ENCODE peak calls at places on chromosomes 6 and 20, in seven cellular contexts. C is body of pancreas, U is heart right ventricle, R is neural progenitor cell, B is pancreas, I is tibial nerve, H is HCT116. G is an unnamed sample.

GRCh38 chr6:16850332-16851022 is 89.2 kb upstream of the ATXN1 start:
- DNase-seq in C (no peak), U (no peak), R (no peak), B (no peak), I (no peak), H (no peak), G (no peak)

GRCh38 chr6:28568515-28569108 is 42.9 kb downstream of the GPX5 start:
- DNase-seq in C (no peak), U (no peak), R (no peak), B (no peak), I (no peak), H (no peak), G (no peak)

GRCh38 chr20:60057866-60058807 is 99.9 kb downstream of the CDH26 start:
- DNase-seq in C (no peak), U (peak; percentile 57), R (peak; percentile 62), B (no peak), I (no peak), H (no peak), G (no peak)

GRCh38 chr20:46398963-46399362 is 7.5 kb downstream of the ELMO2 start:
- DNase-seq in C (no peak), U (no peak), R (no peak), B (no peak), I (no peak), H (no peak), G (no peak)

GRCh38 chr6:168914070-168914469 is 339.6 kb downstream of the THBS2 start:
- DNase-seq in C (no peak), U (no peak), R (no peak), B (no peak), I (no peak), H (no peak), G (no peak)

GRCh38 chr6:15131234-15132195 is 114.4 kb upstream of the JARID2 start:
- DNase-seq in C (no peak), U (no peak), R (no peak), B (no peak), I (no peak), H (no peak), G (no peak)

GRCh38 chr6:30685977-30686907 is at the start of gene PPP1R18:
- DNase-seq in C (peak; percentile 68), U (peak; percentile 87), R (peak; percentile 75), B (peak; percentile 65), I (peak; percentile 72), H (no peak), G (peak; percentile 79)

GRCh38 chr20:50304883-50305635 is 114.4 kb downstream of the CEBPB start:
- DNase-seq in C (peak; percentile 73), U (peak; percentile 87), R (no peak), B (peak; percentile 54), I (peak; percentile 81), H (no peak), G (peak; percentile 97)

GRCh38 chr6:88268508-88268907 is 102.4 kb upstream of the CNR1 start:
- DNase-seq in C (no peak), U (no peak), R (peak; percentile 13), B (no peak), I (no peak), H (no peak), G (no peak)

GRCh38 chr6:4804095-4804494 is 27.9 kb downstream of the CDYL start:
- DNase-seq in C (no peak), U (no peak), R (no peak), B (no peak), I (no peak), H (no peak), G (no peak)

GRCh38 chr6:35759401-35759800 is 17.0 kb upstream of the CLPSL2 start:
- DNase-seq in C (no peak), U (no peak), R (no peak), B (no peak), I (no peak), H (no peak), G (no peak)

GRCh38 chr6:165588515-165588914 is 74.5 kb downstream of the PDE10A start:
- DNase-seq in C (no peak), U (no peak), R (no peak), B (no peak), I (no peak), H (no peak), G (no peak)

GRCh38 chr20:34791289-34792020 is 34.0 kb downstream of the NCOA6 start:
- DNase-seq in C (no peak), U (no peak), R (peak; percentile 28), B (no peak), I (no peak), H (no peak), G (peak; percentile 81)

GRCh38 chr6:37477656-37478435 is 21.8 kb downstream of the CCDC167 start:
- DNase-seq in C (no peak), U (no peak), R (no peak), B (no peak), I (no peak), H (no peak), G (no peak)

DNA sequence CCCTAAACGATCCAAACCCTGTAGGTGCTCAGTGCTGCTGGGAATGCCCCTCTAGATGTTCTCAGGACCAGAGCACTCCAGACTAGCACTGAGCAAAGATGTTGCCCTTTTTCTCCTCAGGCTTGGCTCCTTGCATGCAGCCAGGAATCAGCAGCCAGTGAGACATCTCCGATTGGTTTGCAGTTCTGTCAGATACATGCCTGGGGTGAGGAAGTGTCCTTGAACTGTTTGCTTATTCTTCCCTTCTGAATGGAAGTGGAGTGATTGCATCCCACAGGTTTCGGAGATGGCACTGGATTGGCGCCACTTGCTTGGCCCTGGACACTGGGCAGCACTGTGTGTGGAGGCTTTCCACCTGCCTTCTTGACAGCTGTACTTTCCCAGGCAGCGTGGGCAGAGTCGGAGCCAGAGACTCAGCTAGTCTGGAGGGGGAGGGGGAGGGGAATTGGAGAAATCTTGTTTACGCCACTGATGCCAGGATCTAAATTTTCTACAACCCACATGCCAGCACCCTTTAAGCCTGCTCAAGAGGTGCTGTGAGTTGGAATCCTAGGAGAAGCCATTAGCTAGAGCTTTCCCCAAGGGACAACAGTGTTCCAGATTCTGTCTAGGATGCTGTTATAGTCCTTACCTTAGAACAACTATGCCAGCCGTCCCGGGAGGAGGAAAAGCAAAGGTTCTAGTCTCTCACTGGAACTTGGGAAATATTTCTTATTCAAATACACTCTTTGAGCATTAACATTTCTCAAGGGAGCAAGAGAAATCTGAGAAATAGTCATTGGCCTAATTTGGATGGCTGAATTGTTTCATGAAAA is 49.2 kb upstream of the SASH1 start:
- DNase-seq in C (peak; percentile 71), U (peak; percentile 43), R (no peak), B (peak; percentile 50), I (no peak), H (no peak), G (no peak)
- H3K27me3 ChIP-seq in C (no peaks in the 10 kb centered on the region), U (no peaks in the 10 kb centered on the region), R (no peaks in the 10 kb centered on the region), B (no peaks in the 10 kb centered on the region), I (no peaks in the 10 kb centered on the region), H (no peaks in the 10 kb centered on the region), G (no peaks in the 10 kb centered on the region)

GRCh38 chr6:73798592-73798991 is 102.6 kb downstream of the CD109 start:
- DNase-seq in C (no peak), U (no peak), R (no peak), B (no peak), I (peak; percentile 19), H (peak; percentile 6), G (peak; percentile 80)

GRCh38 chr6:73802366-73802765 is 106.4 kb downstream of the CD109 start:
- DNase-seq in C (no peak), U (no peak), R (no peak), B (no peak), I (no peak), H (no peak), G (no peak)

GRCh38 chr6:73803562-73804221 is 107.7 kb downstream of the CD109 start:
- DNase-seq in C (no peak), U (peak; percentile 14), R (peak; percentile 79), B (peak; percentile 11), I (no peak), H (peak; percentile 32), G (peak; percentile 70)

GRCh38 chr6:73801652-73802268 is 105.8 kb downstream of the CD109 start:
- DNase-seq in C (no peak), U (no peak), R (no peak), B (no peak), I (no peak), H (no peak), G (no peak)

DNA sequence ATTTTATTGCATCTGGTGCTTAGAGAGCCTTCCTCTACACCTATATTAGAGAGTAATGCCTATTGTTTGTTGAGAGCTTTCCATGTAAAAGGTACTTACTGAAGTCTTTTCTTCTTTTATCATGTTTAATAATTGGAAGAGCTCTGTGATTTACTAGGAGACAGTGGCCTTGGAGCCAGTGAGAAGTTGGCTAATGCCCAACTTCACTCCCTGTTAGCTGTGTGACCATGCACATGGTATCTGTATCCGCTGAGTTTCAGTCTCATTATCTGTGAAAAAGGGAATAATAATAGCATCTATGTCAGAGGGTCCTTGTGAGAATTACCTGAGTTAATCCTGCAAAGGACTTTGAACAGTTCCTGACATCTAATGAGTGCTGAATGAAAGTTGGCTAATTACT is 105.0 kb downstream of the CD109 start:
- DNase-seq in C (no peak), U (no peak), R (no peak), B (no peak), I (no peak), H (no peak), G (no peak)
- H3K27me3 ChIP-seq in C (no peaks in the 10 kb centered on the region), U (no peaks in the 10 kb centered on the region), R (no peaks in the 10 kb centered on the region), B (no peaks in the 10 kb centered on the region), I (no peaks in the 10 kb centered on the region), H (no peaks in the 10 kb centered on the region), G (no peaks in the 10 kb centered on the region)

GRCh38 chr6:41367061-41367460 is 31.7 kb downstream of the NCR2 start:
- DNase-seq in C (no peak), U (no peak), R (no peak), B (no peak), I (no peak), H (no peak), G (no peak)
- H3K27me3 ChIP-seq in C (no peaks in the 10 kb centered on the region), U (peaks cover 10% of the 10 kb centered on the region), R (peaks cover 85% of the 10 kb centered on the region), B (no peaks in the 10 kb centered on the region), I (peaks cover 76% of the 10 kb centered on the region), H (peaks cover 4% of the 10 kb centered on the region), G (peaks cover 5% of the 10 kb centered on the region)

GRCh38 chr20:62602550-62602949 is 39.8 kb upstream of the SLCO4A1 start:
- DNase-seq in C (no peak), U (no peak), R (no peak), B (no peak), I (no peak), H (no peak), G (peak; percentile 38)

GRCh38 chr20:62603021-62603906 is 39.0 kb upstream of the SLCO4A1 start:
- DNase-seq in C (peak; percentile 89), U (peak; percentile 54), R (no peak), B (peak; percentile 87), I (no peak), H (no peak), G (peak; percentile 98)

GRCh38 chr20:62599216-62600110 is 42.8 kb upstream of the SLCO4A1 start:
- DNase-seq in C (no peak), U (no peak), R (no peak), B (no peak), I (no peak), H (no peak), G (no peak)

GRCh38 chr20:62598761-62599194 is 43.5 kb upstream of the SLCO4A1 start:
- DNase-seq in C (no peak), U (no peak), R (no peak), B (no peak), I (no peak), H (peak; percentile 84), G (peak; percentile 70)

GRCh38 chr20:62601172-62601571 is 41.1 kb upstream of the SLCO4A1 start:
- DNase-seq in C (no peak), U (no peak), R (no peak), B (no peak), I (no peak), H (no peak), G (no peak)
- H3K27me3 ChIP-seq in C (no peaks in the 10 kb centered on the region), U (peaks cover 15% of the 10 kb centered on the region), R (peaks cover 2% of the 10 kb centered on the region), B (no peaks in the 10 kb centered on the region), I (peaks cover 61% of the 10 kb centered on the region), H (no peaks in the 10 kb centered on the region), G (no peaks in the 10 kb centered on the region)

GRCh38 chr20:61246269-61246668 is 5.8 kb upstream of the CDH4 start:
- DNase-seq in C (no peak), U (no peak), R (no peak), B (no peak), I (no peak), H (no peak), G (no peak)
- H3K27me3 ChIP-seq in C (no peaks in the 10 kb centered on the region), U (peaks cover 38% of the 10 kb centered on the region), R (peaks cover 86% of the 10 kb centered on the region), B (no peaks in the 10 kb centered on the region), I (peaks cover 28% of the 10 kb centered on the region), H (no peaks in the 10 kb centered on the region), G (peaks cover 34% of the 10 kb centered on the region)

G was measured in MG63.